ENCODE peak calls at places on chromosomes 1 and 21, in six cellular contexts. S is NT2/D1; T is HepG2; Z is iPS DF 6.9; N is CD8-positive, alpha-beta T cell; P is left lung. W is an unnamed sample. For H3K9me3 and H3K4me1, the result is how much of the 10 kb centered on the place peaks cover.

GRCh38 chr21:37939251-37939650 is 23.0 kb upstream of the KCNJ6 start:
- DNase-seq in N (no peak), S (no peak), P (no peak), T (no peak), Z (no peak), W (no peak)

GRCh38 chr1:63537940-63538339 is 14.6 kb downstream of the EFCAB7 start:
- DNase-seq in S (no peak), Z (no peak), P (no peak), T (no peak), N (no peak), W (no peak)

GRCh38 chr1:62435231-62436038 is 1.4 kb upstream of the USP1 start:
- DNase-seq in T (no peak), N (peak), S (peak), Z (no peak), P (no peak), W (no peak)

GRCh38 chr1:51990478-51990965 is at the start of gene RAB3B:
- DNase-seq in T (peak), N (peak), Z (peak), P (peak), S (peak), W (peak)

GRCh38 chr21:42320791-42321190 is 5.6 kb upstream of the TFF3 start:
- DNase-seq in S (no peak), P (no peak), N (no peak), T (no peak), Z (no peak), W (no peak)

GRCh38 chr1:34742667-34743270 is 12.1 kb upstream of the GJB5 start:
- DNase-seq in P (peak), Z (peak), T (peak), N (peak), S (peak), W (peak)

GRCh38 chr1:12544357-12544756 is 73.7 kb downstream of the DHRS3 start:
- DNase-seq in Z (no peak), T (no peak), S (no peak), P (no peak), N (no peak), W (no peak)

GRCh38 chr1:95903060-95903459 is 669.0 kb downstream of the RWDD3 start:
- DNase-seq in T (no peak), Z (no peak), P (no peak), S (no peak), N (no peak), W (no peak)

GRCh38 chr21:27040738-27041137 is 73.8 kb upstream of the ADAMTS5 start:
- DNase-seq in T (no peak), N (no peak), Z (no peak), P (no peak), S (no peak), W (no peak)

GRCh38 chr1:47912756-47913155 is 84.4 kb downstream of the TRABD2B start:
- DNase-seq in Z (no peak), N (no peak), P (no peak), T (no peak), S (no peak), W (no peak)

GRCh38 chr1:3885611-3886010 is 14.5 kb downstream of the C1orf174 start:
- DNase-seq in S (no peak), P (peak), Z (no peak), T (no peak), N (no peak), W (no peak)
- H3K9me3 ChIP-seq in S (under half), P (under half), Z (under half), T (under half), N (under half), W (under half)

GRCh38 chr1:203328714-203329122 is 22.2 kb downstream of the FMOD start:
- DNase-seq in T (peak), P (no peak), Z (no peak), N (no peak), S (no peak), W (no peak)

GRCh38 chr1:203325418-203326091 is 20.2 kb downstream of the BTG2 start:
- DNase-seq in S (no peak), T (no peak), Z (no peak), P (peak), N (peak), W (no peak)

GRCh38 chr1:203325004-203325417 is 19.7 kb downstream of the BTG2 start:
- DNase-seq in N (peak), Z (no peak), T (no peak), S (no peak), P (peak), W (peak)

GRCh38 chr1:203326830-203327683 is 21.7 kb downstream of the BTG2 start:
- DNase-seq in P (peak), S (peak), T (peak), N (peak), Z (no peak), W (peak)

DNA sequence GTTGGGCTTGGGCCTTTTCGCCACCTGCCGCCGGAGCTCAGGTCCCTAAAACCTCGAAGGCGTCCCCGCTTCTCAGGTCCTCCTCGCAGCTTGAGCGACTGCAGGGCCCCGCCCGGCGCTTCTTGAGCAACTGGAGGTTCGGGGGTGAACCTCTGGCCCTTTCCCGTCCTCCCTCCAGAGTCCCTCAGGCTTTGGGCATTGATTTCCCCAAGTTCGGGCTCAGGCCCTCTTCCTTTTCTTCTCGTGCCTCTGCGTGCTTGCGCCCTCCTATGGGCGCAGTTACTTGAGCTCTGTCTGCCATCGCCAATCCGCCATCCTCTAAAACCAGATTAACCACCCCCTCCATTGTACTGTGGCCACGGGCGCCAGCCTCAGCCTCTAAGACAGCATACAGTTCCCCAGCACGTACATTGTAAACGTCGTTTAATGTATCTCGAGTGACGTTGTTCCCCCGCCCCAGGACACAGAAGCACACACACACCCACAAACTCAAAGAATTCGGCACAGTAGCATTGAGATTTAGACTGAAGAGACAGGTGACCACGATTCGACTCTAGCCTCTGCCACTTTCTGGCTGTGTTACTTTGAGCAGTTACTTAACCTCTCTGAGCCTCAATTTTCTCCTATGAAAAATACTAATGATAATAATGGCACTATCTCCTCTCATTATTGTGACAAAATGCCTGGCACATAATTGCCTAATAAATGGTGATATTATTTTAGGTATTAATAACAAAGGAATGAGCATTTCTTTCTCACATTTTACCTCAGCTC is 22.6 kb downstream of the BTG2 start:
- DNase-seq in Z (no peak), N (peak), P (no peak), S (no peak), T (no peak), W (peak)
- H3K4me1 ChIP-seq in Z (under half), N (half or more), P (half or more), S (under half), T (under half), W (under half)

DNA sequence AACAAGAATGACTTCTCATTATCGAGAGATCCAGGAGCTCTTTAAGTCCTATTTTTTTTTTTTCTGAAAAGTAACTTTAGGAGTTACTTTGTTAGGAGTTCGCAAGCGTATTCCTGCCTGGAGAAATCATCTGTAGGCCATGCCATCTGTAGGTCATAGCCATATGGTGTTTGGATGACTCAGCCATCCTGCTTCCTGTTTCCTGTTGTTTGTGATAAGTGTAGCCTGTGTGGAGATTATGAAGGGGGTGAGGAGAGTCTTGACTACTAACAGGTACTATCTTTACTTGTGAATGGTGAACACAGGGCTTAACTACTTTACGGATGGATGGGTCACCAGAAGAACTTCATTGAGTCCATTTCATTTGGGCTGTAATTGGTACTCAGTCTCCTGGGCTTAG is 327.2 kb downstream of the PTPRU start:
- DNase-seq in Z (no peak), N (no peak), P (no peak), S (no peak), T (no peak), W (no peak)
- H3K9me3 ChIP-seq in Z (under half), N (under half), P (under half), S (half or more), T (half or more), W (under half)

DNA sequence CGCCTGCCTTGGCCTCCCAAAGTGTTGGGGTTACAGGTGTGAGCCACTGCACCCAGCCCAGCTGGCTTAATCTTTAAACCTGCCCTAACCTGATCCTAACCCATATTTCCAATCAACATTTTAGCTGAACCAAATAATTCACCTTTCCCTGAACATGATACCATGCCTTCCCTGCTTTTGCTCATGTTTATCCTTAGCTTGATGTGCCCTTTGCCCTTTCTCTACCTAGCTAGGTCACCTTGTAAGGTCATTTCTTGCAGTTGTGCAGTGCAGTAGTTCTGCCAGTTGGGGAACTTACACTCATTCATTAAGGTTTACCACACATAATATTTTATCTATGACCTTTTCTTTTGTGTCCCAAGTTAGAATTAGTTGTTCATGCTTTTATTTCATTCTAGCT is 5.3 kb downstream of the UAP1 start:
- DNase-seq in P (no peak), T (no peak), Z (no peak), S (no peak), N (no peak), W (no peak)
- H3K4me1 ChIP-seq in P (under half), T (under half), Z (under half), S (under half), N (under half), W (under half)

GRCh38 chr1:116743535-116743934 is 10.7 kb upstream of the CD2 start:
- DNase-seq in T (no peak), Z (no peak), S (no peak), P (no peak), N (no peak), W (no peak)
- H3K9me3 ChIP-seq in T (under half), Z (under half), S (half or more), P (under half), N (under half), W (under half)

GRCh38 chr21:25898671-25899070 is 163.9 kb downstream of the GABPA start:
- DNase-seq in Z (no peak), S (no peak), N (no peak), P (no peak), T (no peak), W (no peak)
- H3K4me1 ChIP-seq in Z (under half), S (under half), N (under half), P (under half), T (under half), W (under half)

GRCh38 chr1:69483219-69483618 is 84.5 kb upstream of the LRRC7 start:
- DNase-seq in Z (no peak), N (no peak), T (no peak), P (no peak), S (no peak), W (no peak)

GRCh38 chr1:69479734-69480133 is 88.0 kb upstream of the LRRC7 start:
- DNase-seq in S (no peak), T (no peak), Z (no peak), P (no peak), N (no peak), W (no peak)

GRCh38 chr1:69485616-69486015 is 82.1 kb upstream of the LRRC7 start:
- DNase-seq in Z (no peak), S (no peak), P (no peak), T (no peak), N (no peak), W (no peak)
- H3K9me3 ChIP-seq in Z (under half), S (under half), P (under half), T (under half), N (under half), W (under half)

DNA sequence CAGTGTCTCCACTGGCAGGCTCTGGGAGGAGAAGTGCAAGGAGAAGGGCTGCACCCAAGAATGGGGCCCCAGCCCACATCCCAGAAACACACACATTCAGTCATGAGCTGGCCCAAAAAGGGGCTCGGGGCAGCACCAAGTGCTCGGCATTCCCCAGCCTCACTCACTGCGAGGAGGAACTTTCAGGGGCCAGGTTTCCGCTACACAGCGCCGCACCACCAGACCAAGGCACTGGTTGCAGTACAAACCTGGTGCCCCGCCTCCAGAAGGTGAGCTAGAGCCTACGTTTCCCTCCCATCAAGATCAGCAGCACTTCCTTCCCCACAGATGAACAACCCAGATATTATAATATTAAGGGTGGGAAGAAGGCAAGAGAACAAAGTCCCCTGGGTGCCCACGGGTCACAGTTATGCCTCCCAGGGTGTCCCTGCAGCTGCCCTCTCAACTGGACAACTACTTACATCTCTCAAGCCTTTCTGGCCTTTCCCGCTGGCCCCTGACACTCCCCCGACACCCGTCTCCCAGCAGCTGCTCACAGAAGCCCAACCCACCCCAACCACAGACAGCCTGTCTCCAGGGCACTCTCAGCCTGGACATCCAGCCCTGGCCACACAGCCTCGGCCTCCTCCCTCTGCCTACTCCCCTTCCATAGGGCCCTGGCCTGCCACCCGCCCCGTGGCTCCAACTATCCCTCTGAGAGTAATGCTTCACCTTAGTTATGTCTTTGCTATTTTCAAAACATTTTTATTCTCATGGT is 3.8 kb downstream of the PBXIP1 start:
- DNase-seq in S (no peak), T (no peak), P (no peak), N (peak), Z (no peak), W (peak)
- H3K4me1 ChIP-seq in S (under half), T (under half), P (under half), N (half or more), Z (under half), W (half or more)

W was measured in effector memory CD4-positive, alpha-beta T cell.